ENCODE peak calls at places on chromosomes 16 and 17, in ten cellular contexts. One of them, this sample, is unnamed.

GRCh38 chr17:81869221-81870154 is 1.6 kb downstream of the ARHGDIA start:
- DNase-seq in cardiac muscle cell: peak
- DNase-seq in aorta: peak
- DNase-seq in neural progenitor cell: peak
- DNase-seq in heart right ventricle: peak
- DNase-seq in mesenchymal stem cell: peak
- DNase-seq in A549: peak
- DNase-seq in psoas muscle: no peak
- DNase-seq in mammary epithelial cell: no peak
- DNase-seq in AG04450: no peak
- DNase-seq in this sample: peak

GRCh38 chr16:4918790-4919210 is 18.1 kb downstream of the PPL start:
- DNase-seq in aorta: no peak
- DNase-seq in mesenchymal stem cell: no peak
- DNase-seq in AG04450: no peak
- DNase-seq in cardiac muscle cell: no peak
- DNase-seq in psoas muscle: no peak
- DNase-seq in heart right ventricle: no peak
- DNase-seq in mammary epithelial cell: no peak
- DNase-seq in A549: no peak
- DNase-seq in neural progenitor cell: no peak
- DNase-seq in this sample: peak

GRCh38 chr17:4364622-4365041 is 1.8 kb downstream of the UBE2G1 start:
- DNase-seq in A549: no peak
- DNase-seq in psoas muscle: peak
- DNase-seq in aorta: peak
- DNase-seq in AG04450: no peak
- DNase-seq in heart right ventricle: no peak
- DNase-seq in cardiac muscle cell: no peak
- DNase-seq in mammary epithelial cell: no peak
- DNase-seq in neural progenitor cell: no peak
- DNase-seq in mesenchymal stem cell: no peak
- DNase-seq in this sample: no peak

GRCh38 chr16:51146256-51146924 is 4.7 kb downstream of the SALL1 start:
- DNase-seq in cardiac muscle cell: peak
- DNase-seq in neural progenitor cell: peak
- DNase-seq in mammary epithelial cell: no peak
- DNase-seq in heart right ventricle: no peak
- DNase-seq in A549: no peak
- DNase-seq in aorta: no peak
- DNase-seq in AG04450: no peak
- DNase-seq in mesenchymal stem cell: peak
- DNase-seq in psoas muscle: no peak
- DNase-seq in this sample: no peak

GRCh38 chr16:75931970-75932369 is 205.7 kb upstream of the CPHXL start:
- DNase-seq in heart right ventricle: no peak
- DNase-seq in mammary epithelial cell: no peak
- DNase-seq in AG04450: no peak
- DNase-seq in A549: no peak
- DNase-seq in cardiac muscle cell: no peak
- DNase-seq in aorta: no peak
- DNase-seq in mesenchymal stem cell: no peak
- DNase-seq in psoas muscle: no peak
- DNase-seq in neural progenitor cell: no peak
- DNase-seq in this sample: no peak

GRCh38 chr16:68374251-68374805 is 63.5 kb downstream of the PRMT7 start:
- DNase-seq in heart right ventricle: no peak
- DNase-seq in AG04450: no peak
- DNase-seq in A549: no peak
- DNase-seq in neural progenitor cell: no peak
- DNase-seq in aorta: no peak
- DNase-seq in cardiac muscle cell: no peak
- DNase-seq in mesenchymal stem cell: no peak
- DNase-seq in psoas muscle: no peak
- DNase-seq in mammary epithelial cell: no peak
- DNase-seq in this sample: no peak

GRCh38 chr16:68079616-68080344 is 5.4 kb upstream of the NFATC3 start:
- DNase-seq in aorta: peak
- DNase-seq in neural progenitor cell: no peak
- DNase-seq in psoas muscle: peak
- DNase-seq in AG04450: no peak
- DNase-seq in heart right ventricle: peak
- DNase-seq in A549: no peak
- DNase-seq in mesenchymal stem cell: peak
- DNase-seq in mammary epithelial cell: no peak
- DNase-seq in cardiac muscle cell: peak
- DNase-seq in this sample: no peak

GRCh38 chr17:81256616-81257015 is 17.5 kb downstream of the NDUFAF8 start:
- DNase-seq in neural progenitor cell: no peak
- DNase-seq in aorta: no peak
- DNase-seq in AG04450: no peak
- DNase-seq in mesenchymal stem cell: peak
- DNase-seq in mammary epithelial cell: peak
- DNase-seq in psoas muscle: no peak
- DNase-seq in A549: peak
- DNase-seq in heart right ventricle: peak
- DNase-seq in cardiac muscle cell: no peak
- DNase-seq in this sample: no peak

GRCh38 chr17:2150871-2151270 is 96.0 kb downstream of the HIC1 start:
- DNase-seq in heart right ventricle: no peak
- DNase-seq in neural progenitor cell: no peak
- DNase-seq in mesenchymal stem cell: no peak
- DNase-seq in mammary epithelial cell: no peak
- DNase-seq in aorta: no peak
- DNase-seq in psoas muscle: no peak
- DNase-seq in A549: no peak
- DNase-seq in AG04450: no peak
- DNase-seq in cardiac muscle cell: no peak
- DNase-seq in this sample: no peak

GRCh38 chr17:16912021-16912962 is 59.6 kb downstream of the TNFRSF13B start:
- DNase-seq in mesenchymal stem cell: no peak
- DNase-seq in psoas muscle: no peak
- DNase-seq in mammary epithelial cell: no peak
- DNase-seq in cardiac muscle cell: no peak
- DNase-seq in A549: no peak
- DNase-seq in heart right ventricle: no peak
- DNase-seq in AG04450: no peak
- DNase-seq in neural progenitor cell: no peak
- DNase-seq in aorta: peak
- DNase-seq in this sample: no peak

GRCh38 chr17:73657473-73658116 is 13.3 kb upstream of the SDK2 start:
- DNase-seq in AG04450: no peak
- DNase-seq in aorta: peak
- DNase-seq in mesenchymal stem cell: peak
- DNase-seq in mammary epithelial cell: peak
- DNase-seq in neural progenitor cell: peak
- DNase-seq in heart right ventricle: peak
- DNase-seq in cardiac muscle cell: peak
- DNase-seq in A549: peak
- DNase-seq in psoas muscle: no peak
- DNase-seq in this sample: peak

GRCh38 chr16:24635900-24636610 is 93.4 kb upstream of the TNRC6A start:
- DNase-seq in aorta: peak
- DNase-seq in mesenchymal stem cell: peak
- DNase-seq in psoas muscle: peak
- DNase-seq in AG04450: peak
- DNase-seq in A549: peak
- DNase-seq in neural progenitor cell: no peak
- DNase-seq in cardiac muscle cell: peak
- DNase-seq in heart right ventricle: peak
- DNase-seq in mammary epithelial cell: peak
- DNase-seq in this sample: no peak

GRCh38 chr17:59623151-59623550 is 3.5 kb downstream of the CLTC start:
- DNase-seq in psoas muscle: no peak
- DNase-seq in neural progenitor cell: peak
- DNase-seq in A549: no peak
- DNase-seq in cardiac muscle cell: no peak
- DNase-seq in mammary epithelial cell: no peak
- DNase-seq in aorta: no peak
- DNase-seq in heart right ventricle: no peak
- DNase-seq in mesenchymal stem cell: no peak
- DNase-seq in AG04450: no peak
- DNase-seq in this sample: no peak

GRCh38 chr17:49849711-49850610 is 2.1 kb upstream of the TAC4 start:
- DNase-seq in cardiac muscle cell: no peak
- DNase-seq in heart right ventricle: no peak
- DNase-seq in mesenchymal stem cell: no peak
- DNase-seq in mammary epithelial cell: no peak
- DNase-seq in aorta: peak
- DNase-seq in A549: no peak
- DNase-seq in AG04450: no peak
- DNase-seq in psoas muscle: no peak
- DNase-seq in neural progenitor cell: no peak
- DNase-seq in this sample: no peak

GRCh38 chr17:49853470-49854015 is 5.7 kb upstream of the TAC4 start:
- DNase-seq in aorta: no peak
- DNase-seq in psoas muscle: no peak
- DNase-seq in heart right ventricle: no peak
- DNase-seq in mesenchymal stem cell: no peak
- DNase-seq in mammary epithelial cell: no peak
- DNase-seq in cardiac muscle cell: no peak
- DNase-seq in AG04450: no peak
- DNase-seq in A549: no peak
- DNase-seq in neural progenitor cell: no peak
- DNase-seq in this sample: no peak

GRCh38 chr17:49848739-49849138 is 870 bp upstream of the TAC4 start:
- DNase-seq in neural progenitor cell: no peak
- DNase-seq in mammary epithelial cell: no peak
- DNase-seq in mesenchymal stem cell: no peak
- DNase-seq in A549: no peak
- DNase-seq in psoas muscle: no peak
- DNase-seq in AG04450: no peak
- DNase-seq in heart right ventricle: no peak
- DNase-seq in aorta: no peak
- DNase-seq in cardiac muscle cell: no peak
- DNase-seq in this sample: no peak

GRCh38 chr17:49850772-49851386 is 3.0 kb upstream of the TAC4 start:
- DNase-seq in A549: no peak
- DNase-seq in heart right ventricle: no peak
- DNase-seq in cardiac muscle cell: peak
- DNase-seq in psoas muscle: no peak
- DNase-seq in neural progenitor cell: peak
- DNase-seq in AG04450: no peak
- DNase-seq in aorta: no peak
- DNase-seq in mammary epithelial cell: no peak
- DNase-seq in mesenchymal stem cell: no peak
- DNase-seq in this sample: peak

GRCh38 chr17:49851387-49852291 is 3.8 kb upstream of the TAC4 start:
- DNase-seq in mammary epithelial cell: no peak
- DNase-seq in AG04450: peak
- DNase-seq in heart right ventricle: peak
- DNase-seq in aorta: peak
- DNase-seq in cardiac muscle cell: peak
- DNase-seq in A549: peak
- DNase-seq in neural progenitor cell: peak
- DNase-seq in psoas muscle: peak
- DNase-seq in mesenchymal stem cell: peak
- DNase-seq in this sample: peak
- H3K27ac ChIP-seq in mammary epithelial cell: no peak
- H3K27ac ChIP-seq in AG04450: no peak
- H3K27ac ChIP-seq in heart right ventricle: peak
- H3K27ac ChIP-seq in aorta: no peak
- H3K27ac ChIP-seq in cardiac muscle cell: no peak
- H3K27ac ChIP-seq in A549: peak
- H3K27ac ChIP-seq in neural progenitor cell: no peak
- H3K27ac ChIP-seq in psoas muscle: peak
- H3K27ac ChIP-seq in mesenchymal stem cell: no peak
- H3K27ac ChIP-seq in this sample: no peak

GRCh38 chr17:45225051-45225700 is 3.5 kb downstream of the FMNL1 start:
- DNase-seq in mesenchymal stem cell: no peak
- DNase-seq in psoas muscle: peak
- DNase-seq in neural progenitor cell: no peak
- DNase-seq in AG04450: no peak
- DNase-seq in cardiac muscle cell: no peak
- DNase-seq in A549: no peak
- DNase-seq in mammary epithelial cell: peak
- DNase-seq in aorta: no peak
- DNase-seq in heart right ventricle: no peak
- DNase-seq in this sample: no peak
- H3K4me3 ChIP-seq in mesenchymal stem cell: no peak
- H3K4me3 ChIP-seq in psoas muscle: peak
- H3K4me3 ChIP-seq in neural progenitor cell: no peak
- H3K4me3 ChIP-seq in AG04450: no peak
- H3K4me3 ChIP-seq in cardiac muscle cell: no peak
- H3K4me3 ChIP-seq in A549: no peak
- H3K4me3 ChIP-seq in mammary epithelial cell: no peak
- H3K4me3 ChIP-seq in aorta: no peak
- H3K4me3 ChIP-seq in heart right ventricle: no peak
- H3K4me3 ChIP-seq in this sample: no peak

GRCh38 chr17:44826123-44826790 is 3.8 kb downstream of the GJC1 start:
- DNase-seq in psoas muscle: no peak
- DNase-seq in AG04450: no peak
- DNase-seq in mammary epithelial cell: no peak
- DNase-seq in neural progenitor cell: no peak
- DNase-seq in A549: no peak
- DNase-seq in aorta: no peak
- DNase-seq in heart right ventricle: no peak
- DNase-seq in mesenchymal stem cell: no peak
- DNase-seq in cardiac muscle cell: no peak
- DNase-seq in this sample: no peak
- H3K27ac ChIP-seq in psoas muscle: no peak
- H3K27ac ChIP-seq in AG04450: no peak
- H3K27ac ChIP-seq in mammary epithelial cell: no peak
- H3K27ac ChIP-seq in neural progenitor cell: no peak
- H3K27ac ChIP-seq in A549: no peak
- H3K27ac ChIP-seq in aorta: no peak
- H3K27ac ChIP-seq in heart right ventricle: peak
- H3K27ac ChIP-seq in mesenchymal stem cell: peak
- H3K27ac ChIP-seq in cardiac muscle cell: no peak
- H3K27ac ChIP-seq in this sample: no peak

DNA sequence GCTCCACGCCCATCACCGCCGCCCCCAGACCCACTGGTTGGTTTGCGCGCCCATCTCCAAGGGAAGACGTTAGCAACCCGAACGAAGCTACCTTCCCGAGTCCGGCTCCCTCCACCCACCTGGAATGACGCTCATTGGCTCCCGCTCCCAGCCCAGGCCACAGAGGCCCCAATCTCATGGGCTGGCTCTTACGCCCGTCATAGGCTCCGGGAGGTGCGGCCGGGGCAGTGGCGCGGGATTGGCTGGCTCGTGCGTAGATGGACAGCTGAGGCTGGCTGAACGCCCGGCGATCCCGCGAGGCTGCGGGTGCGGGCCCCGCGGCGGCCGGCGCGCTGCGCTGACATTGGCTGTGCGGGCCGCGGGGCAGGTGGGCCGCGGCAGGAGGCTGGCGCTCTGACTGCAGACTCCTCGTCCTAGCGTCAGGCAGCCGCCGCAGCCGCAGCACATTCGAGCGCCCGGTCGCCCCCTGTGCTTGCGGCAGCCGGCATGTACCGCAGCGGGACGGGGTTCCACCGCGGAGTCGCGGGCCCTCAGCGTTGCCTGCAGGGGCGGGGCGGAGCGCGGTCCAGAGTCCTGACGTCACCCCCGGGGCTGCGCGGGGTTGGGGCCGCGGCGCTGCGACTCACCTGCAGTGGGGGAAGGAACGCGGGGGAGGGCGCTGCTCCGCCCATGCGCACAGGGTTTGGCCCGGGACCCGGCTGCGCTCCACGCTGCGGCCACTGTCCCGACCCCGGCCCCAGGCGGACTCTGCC is 453 bp upstream of the MYH10 start:
- DNase-seq in cardiac muscle cell: peak
- DNase-seq in psoas muscle: peak
- DNase-seq in AG04450: peak
- DNase-seq in heart right ventricle: peak
- DNase-seq in neural progenitor cell: peak
- DNase-seq in mammary epithelial cell: peak
- DNase-seq in mesenchymal stem cell: peak
- DNase-seq in A549: peak
- DNase-seq in aorta: peak
- DNase-seq in this sample: peak
- H3K4me3 ChIP-seq in cardiac muscle cell: peak
- H3K4me3 ChIP-seq in psoas muscle: peak
- H3K4me3 ChIP-seq in AG04450: peak
- H3K4me3 ChIP-seq in heart right ventricle: peak
- H3K4me3 ChIP-seq in neural progenitor cell: peak
- H3K4me3 ChIP-seq in mammary epithelial cell: peak
- H3K4me3 ChIP-seq in mesenchymal stem cell: peak
- H3K4me3 ChIP-seq in A549: peak
- H3K4me3 ChIP-seq in aorta: peak
- H3K4me3 ChIP-seq in this sample: peak